ENCODE peak calls at places on chromosomes 6 and 20, in nine cellular contexts. D, K, S, C, B, W, O, N and R are unnamed samples. For H3K9me3 and H3K4me1, the result is how much of the 10 kb centered on the place peaks cover.

GRCh38 chr20:48942730-48943129 is 21.2 kb downstream of the ARFGEF2 start:
- DNase-seq in D (no peak), K (no peak), S (no peak), C (no peak), B (no peak), W (no peak), O (no peak), N (no peak), R (no peak)

GRCh38 chr6:141105481-141105880 is 1027.2 kb upstream of the GJE1 start:
- DNase-seq in D (peak), K (no peak), S (no peak), C (peak), B (no peak), W (no peak), O (no peak), N (no peak), R (peak)

GRCh38 chr6:138869343-138869742 is 73.5 kb downstream of the ECT2L start:
- DNase-seq in D (peak), K (peak), S (no peak), C (no peak), B (no peak), W (no peak), O (no peak), N (no peak), R (peak)

GRCh38 chr6:82766476-82766875 is 299.2 kb downstream of the UBE3D start:
- DNase-seq in D (no peak), K (no peak), S (no peak), C (no peak), B (no peak), W (no peak), O (no peak), N (no peak), R (no peak)

GRCh38 chr20:31537859-31538245 is 23.6 kb downstream of the HM13 start:
- DNase-seq in D (no peak), K (no peak), S (no peak), C (no peak), B (no peak), W (no peak), O (no peak), N (no peak), R (no peak)

GRCh38 chr20:6277661-6278060 is 154.8 kb upstream of the FERMT1 start:
- DNase-seq in D (no peak), K (no peak), S (no peak), C (no peak), B (no peak), W (no peak), O (no peak), N (no peak), R (no peak)

GRCh38 chr6:113690255-113690956 is 166.7 kb upstream of the MARCKS start:
- DNase-seq in D (no peak), K (no peak), S (no peak), C (peak), B (no peak), W (no peak), O (no peak), N (no peak), R (peak)

GRCh38 chr20:14644698-14645097 is 307.3 kb upstream of the FLRT3 start:
- DNase-seq in D (no peak), K (no peak), S (no peak), C (no peak), B (no peak), W (no peak), O (no peak), N (no peak), R (no peak)

GRCh38 chr20:55693646-55694045 is 311.7 kb downstream of the CBLN4 start:
- DNase-seq in D (no peak), K (no peak), S (no peak), C (no peak), B (no peak), W (no peak), O (no peak), N (no peak), R (no peak)

GRCh38 chr6:89161326-89162046 is 15.6 kb downstream of the PM20D2 start:
- DNase-seq in D (peak), K (no peak), S (no peak), C (no peak), B (no peak), W (no peak), O (no peak), N (no peak), R (peak)

GRCh38 chr20:18754030-18754659 is 59.4 kb upstream of the SCP2D1 start:
- DNase-seq in D (no peak), K (no peak), S (no peak), C (no peak), B (no peak), W (no peak), O (no peak), N (no peak), R (no peak)

GRCh38 chr6:56708810-56709597 is 66.3 kb upstream of the DST start:
- DNase-seq in D (peak), K (no peak), S (peak), C (peak), B (no peak), W (no peak), O (no peak), N (no peak), R (peak)

GRCh38 chr20:5835234-5835845 is 85.1 kb downstream of the SHLD1 start:
- DNase-seq in D (no peak), K (no peak), S (peak), C (peak), B (peak), W (no peak), O (no peak), N (no peak), R (peak)

GRCh38 chr6:149384464-149384863 is 15.6 kb upstream of the SUMO4 start:
- DNase-seq in D (no peak), K (no peak), S (no peak), C (no peak), B (no peak), W (no peak), O (no peak), N (no peak), R (no peak)

GRCh38 chr6:138545621-138545980 is 46.3 kb upstream of the NHSL1 start:
- DNase-seq in D (peak), K (peak), S (peak), C (no peak), B (peak), W (no peak), O (peak), N (peak), R (peak)

GRCh38 chr6:30880563-30881252 is 3.6 kb upstream of the DDR1 start:
- DNase-seq in D (peak), K (no peak), S (no peak), C (no peak), B (no peak), W (no peak), O (no peak), N (no peak), R (no peak)

GRCh38 chr6:162973975-162974374 is 246.2 kb downstream of the PACRG start:
- DNase-seq in D (no peak), K (no peak), S (no peak), C (no peak), B (no peak), W (no peak), O (no peak), N (no peak), R (no peak)

GRCh38 chr6:47097092-47097945 is 55.2 kb upstream of the ADGRF1 start:
- DNase-seq in D (peak), K (peak), S (peak), C (peak), B (peak), W (no peak), O (peak), N (peak), R (peak)

GRCh38 chr20:43357352-43357751 is 100.3 kb upstream of the SRSF6 start:
- DNase-seq in D (no peak), K (no peak), S (no peak), C (no peak), B (no peak), W (no peak), O (no peak), N (no peak), R (no peak)

GRCh38 chr6:31336872-31337496 is 20.0 kb downstream of the HLA-B start:
- DNase-seq in D (no peak), K (no peak), S (no peak), C (no peak), B (no peak), W (no peak), O (no peak), N (no peak), R (peak)

GRCh38 chr20:63092660-63093215 is 86.0 kb upstream of the BHLHE23 start:
- DNase-seq in D (no peak), K (no peak), S (no peak), C (no peak), B (peak), W (peak), O (peak), N (no peak), R (no peak)

GRCh38 chr6:13267142-13267621 is 61.2 kb downstream of the TBC1D7 start:
- DNase-seq in D (no peak), K (no peak), S (no peak), C (no peak), B (no peak), W (no peak), O (no peak), N (no peak), R (peak)

GRCh38 chr6:87074051-87074711 is 20.7 kb downstream of the CGA start:
- DNase-seq in D (no peak), K (no peak), S (peak), C (no peak), B (no peak), W (no peak), O (no peak), N (no peak), R (no peak)

GRCh38 chr20:8837396-8837795 is 231.5 kb upstream of the PLCB4 start:
- DNase-seq in D (no peak), K (no peak), S (no peak), C (peak), B (no peak), W (no peak), O (no peak), N (no peak), R (peak)

GRCh38 chr6:8888468-8888867 is 453.1 kb upstream of the SLC35B3 start:
- DNase-seq in D (no peak), K (no peak), S (no peak), C (peak), B (no peak), W (no peak), O (no peak), N (no peak), R (no peak)

GRCh38 chr6:35735452-35735851 is 1.4 kb upstream of the ARMC12 start:
- DNase-seq in D (no peak), K (no peak), S (no peak), C (no peak), B (peak), W (peak), O (peak), N (no peak), R (no peak)

GRCh38 chr6:116954938-116955337 is 77.9 kb downstream of the RFX6 start:
- DNase-seq in D (no peak), K (no peak), S (peak), C (no peak), B (no peak), W (no peak), O (no peak), N (no peak), R (no peak)

GRCh38 chr6:38058022-38058421 is 238.5 kb downstream of the ZFAND3 start:
- DNase-seq in D (no peak), K (no peak), S (peak), C (peak), B (no peak), W (no peak), O (no peak), N (no peak), R (peak)

GRCh38 chr6:2739335-2739734 is 11.4 kb downstream of the MYLK4 start:
- DNase-seq in D (no peak), K (no peak), S (no peak), C (no peak), B (no peak), W (no peak), O (no peak), N (no peak), R (peak)

GRCh38 chr6:137722749-137723272 is 144.2 kb upstream of the TNFAIP3 start:
- DNase-seq in D (no peak), K (no peak), S (no peak), C (no peak), B (no peak), W (no peak), O (no peak), N (no peak), R (peak)

GRCh38 chr6:27547157-27548075 is 74.5 kb upstream of the ZNF184 start:
- DNase-seq in D (peak), K (no peak), S (no peak), C (peak), B (no peak), W (no peak), O (no peak), N (no peak), R (peak)

GRCh38 chr20:45629496-45630100 is at the start of gene WFDC10A:
- DNase-seq in D (peak), K (no peak), S (peak), C (peak), B (no peak), W (no peak), O (peak), N (peak), R (peak)

GRCh38 chr6:10451828-10452509 is 37.1 kb upstream of the TFAP2A start:
- DNase-seq in D (no peak), K (no peak), S (no peak), C (peak), B (peak), W (no peak), O (peak), N (no peak), R (peak)

GRCh38 chr6:155530219-155530834 is 74.7 kb upstream of the NOX3 start:
- DNase-seq in D (peak), K (no peak), S (peak), C (peak), B (no peak), W (no peak), O (no peak), N (no peak), R (peak)

DNA sequence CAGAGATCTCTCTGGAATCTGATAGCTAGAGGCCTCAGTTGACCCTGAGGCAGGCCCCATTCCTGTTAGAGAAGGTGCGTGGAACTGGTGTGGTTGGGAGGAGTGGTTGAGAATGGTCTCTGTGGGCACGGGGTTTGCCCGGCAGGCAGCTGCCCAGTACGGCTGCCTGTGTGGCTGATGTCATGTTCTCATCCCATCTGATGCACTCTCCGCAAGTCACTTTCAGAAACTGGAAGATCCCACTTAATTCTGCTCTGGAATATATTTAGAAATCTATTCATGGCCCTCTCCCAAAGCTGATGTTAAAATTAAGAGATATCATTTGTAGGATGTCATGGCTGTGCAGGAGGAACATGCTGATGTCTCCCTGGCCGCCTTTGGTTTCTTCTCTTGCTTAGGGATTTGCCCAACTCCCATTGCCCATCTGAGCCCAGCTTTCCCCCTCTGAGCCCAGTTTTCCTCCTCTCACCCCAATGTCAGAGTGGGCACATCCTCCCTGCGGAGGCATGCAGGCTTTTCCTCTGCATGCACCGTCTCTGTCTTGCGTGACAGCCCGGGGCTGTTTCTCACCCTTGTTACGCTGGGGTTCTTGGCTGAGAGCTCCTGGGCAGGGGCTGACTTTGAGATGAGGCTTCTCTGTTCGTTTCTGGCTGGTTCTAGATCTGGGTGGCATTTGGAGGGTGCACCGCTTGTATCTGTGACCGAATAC is 21.0 kb downstream of the PHACTR3 start:
- DNase-seq in D (no peak), K (no peak), S (no peak), C (no peak), B (no peak), W (no peak), O (no peak), N (no peak), R (no peak)
- H3K9me3 ChIP-seq in D (under half), K (under half), S (under half), C (under half), B (under half), W (under half), O (under half), N (under half), R (under half)

DNA sequence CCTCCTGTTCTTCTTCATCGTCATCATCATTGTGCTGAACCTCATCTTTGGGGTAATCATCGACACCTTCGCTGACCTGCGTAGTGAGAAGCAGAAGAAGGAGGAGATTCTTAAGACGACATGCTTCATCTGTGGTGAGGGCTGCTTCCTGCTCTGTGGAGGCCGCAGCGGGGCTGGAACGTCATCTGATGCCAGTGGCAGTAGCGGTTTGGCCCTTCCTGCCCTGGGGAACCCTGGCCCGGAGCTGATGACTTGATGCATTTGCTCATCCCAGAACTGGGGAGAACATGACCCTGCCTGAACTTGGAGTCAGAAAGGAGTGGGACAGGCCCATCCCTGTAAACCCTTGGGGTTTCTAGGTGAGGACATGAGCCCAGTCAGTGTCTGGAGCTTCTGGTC is 18.7 kb downstream of the UQCC2 start:
- DNase-seq in D (no peak), K (peak), S (peak), C (no peak), B (peak), W (peak), O (peak), N (no peak), R (no peak)
- H3K4me1 ChIP-seq in D (under half), K (half or more), S (under half), C (half or more), B (under half), W (under half), O (half or more), N (under half), R (under half)

DNA sequence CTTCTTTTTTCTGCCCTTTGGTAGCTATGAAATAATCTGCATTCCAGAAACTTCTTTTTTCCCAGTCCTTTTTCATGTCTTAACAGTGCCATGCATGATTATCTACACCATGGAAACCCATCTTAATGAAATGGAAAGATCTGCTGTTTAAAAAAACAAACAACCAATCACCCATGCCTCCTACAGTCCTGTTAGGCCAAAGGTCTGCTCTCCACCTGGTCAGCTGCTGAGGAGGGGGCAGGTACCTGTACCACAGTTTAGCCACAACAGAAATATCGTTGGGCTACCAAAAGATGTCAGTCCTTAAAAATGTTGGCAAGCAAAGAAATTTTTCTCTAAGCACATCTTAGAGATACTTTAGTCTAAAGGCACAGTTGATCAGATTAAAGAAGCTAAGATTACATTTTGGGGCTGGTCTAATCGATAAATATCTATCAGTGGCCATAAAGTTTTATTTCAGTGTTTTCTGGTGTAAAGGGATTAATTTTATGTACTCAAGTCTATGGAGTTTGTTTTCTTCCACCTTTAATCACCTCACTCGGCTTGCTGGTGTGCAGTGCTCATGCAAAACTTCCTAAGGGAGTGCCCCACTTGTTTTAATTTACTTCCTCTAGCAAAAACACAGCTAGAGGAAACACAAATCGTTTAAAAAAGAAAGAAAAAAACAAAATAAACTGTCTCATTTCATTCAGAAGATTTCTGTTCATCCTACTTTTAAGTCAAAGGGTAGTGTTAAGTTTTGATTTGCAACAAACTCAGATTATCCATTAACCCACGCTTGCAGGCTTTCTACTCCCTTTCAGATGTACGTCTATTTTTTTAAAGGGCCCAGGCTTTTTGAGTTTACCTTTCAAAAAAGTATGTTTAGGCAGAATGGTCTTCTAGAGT is 112.9 kb downstream of the SLC16A10 start:
- DNase-seq in D (no peak), K (no peak), S (peak), C (no peak), B (no peak), W (no peak), O (no peak), N (no peak), R (no peak)
- H3K4me3 ChIP-seq in D (no peak), K (no peak), S (no peak), C (no peak), B (no peak), W (no peak), O (no peak), N (no peak), R (no peak)

GRCh38 chr6:110768057-110768456 is 47.2 kb downstream of the CDK19 start:
- DNase-seq in D (no peak), K (no peak), S (no peak), C (no peak), B (no peak), W (no peak), O (no peak), N (no peak), R (no peak)
- H3K9me3 ChIP-seq in D (under half), K (under half), S (under half), C (under half), B (under half), W (under half), O (under half), N (under half), R (under half)

GRCh38 chr6:32975886-32976285 is 7.5 kb downstream of the BRD2 start:
- DNase-seq in D (no peak), K (no peak), S (no peak), C (no peak), B (no peak), W (no peak), O (no peak), N (no peak), R (no peak)
- H3K4me1 ChIP-seq in D (under half), K (under half), S (under half), C (under half), B (under half), W (under half), O (under half), N (under half), R (under half)

GRCh38 chr6:154410619-154411044 is 54.0 kb upstream of the IPCEF1 start:
- DNase-seq in D (no peak), K (peak), S (no peak), C (peak), B (peak), W (no peak), O (no peak), N (peak), R (peak)
- H3K4me3 ChIP-seq in D (no peak), K (peak), S (no peak), C (peak), B (peak), W (no peak), O (no peak), N (no peak), R (peak)

DNA sequence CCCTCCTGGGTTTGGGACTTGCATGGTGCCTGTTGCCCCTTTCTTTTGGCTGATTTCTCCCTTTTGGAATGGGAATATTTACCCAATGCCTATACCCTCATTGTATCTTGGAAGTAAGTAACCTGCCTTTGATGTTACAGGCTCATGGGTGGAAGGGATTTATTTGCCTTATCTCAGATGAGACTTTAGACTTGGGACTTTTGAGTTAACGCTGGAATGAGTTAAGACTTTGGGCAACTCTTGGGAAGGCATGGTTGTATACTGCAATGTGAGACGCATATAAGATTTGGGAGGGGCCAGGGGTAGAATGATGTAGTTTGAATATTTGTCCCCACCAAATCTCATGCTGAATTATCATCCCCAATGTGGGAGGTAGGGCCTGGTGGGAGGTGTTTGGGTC is 75.5 kb downstream of the SYCP2 start:
- DNase-seq in D (no peak), K (no peak), S (peak), C (no peak), B (no peak), W (no peak), O (no peak), N (no peak), R (no peak)
- H3K9me3 ChIP-seq in D (under half), K (under half), S (under half), C (under half), B (under half), W (under half), O (under half), N (under half), R (under half)